ENCODE peak calls at places on chromosomes 1 and 21, in ten cellular contexts. One of them, this sample, is unnamed.

GRCh38 chr1:53381790-53382401 is 54.0 kb upstream of the LRP8 start:
- DNase-seq in NCI-H2171: no peak
- DNase-seq in EH: peak; percentile 70
- DNase-seq in DMS153: no peak
- DNase-seq in NCI-H774: no peak
- DNase-seq in psoas muscle: no peak
- DNase-seq in epithelial cell of esophagus: peak; percentile 86
- DNase-seq in HTR-8/SVneo: peak; percentile 27
- DNase-seq in stimulated activated CD8-positive, alpha-beta memory T cell treated with anti-CD3 and anti-CD28 coated beads, Interleukin-4, amount 100 ng/mL, for 24 hours: no peak
- DNase-seq in WTC11: no peak
- DNase-seq in this sample: peak; percentile 20

GRCh38 chr1:194693244-194693643 is 1506.8 kb upstream of the B3GALT2 start:
- DNase-seq in psoas muscle: no peak
- DNase-seq in NCI-H774: no peak
- DNase-seq in DMS153: no peak
- DNase-seq in WTC11: no peak
- DNase-seq in NCI-H2171: no peak
- DNase-seq in EH: no peak
- DNase-seq in HTR-8/SVneo: no peak
- DNase-seq in epithelial cell of esophagus: no peak
- DNase-seq in stimulated activated CD8-positive, alpha-beta memory T cell treated with anti-CD3 and anti-CD28 coated beads, Interleukin-4, amount 100 ng/mL, for 24 hours: no peak
- DNase-seq in this sample: no peak

GRCh38 chr21:16069713-16070112 is 339.9 kb downstream of the USP25 start:
- DNase-seq in WTC11: no peak
- DNase-seq in DMS153: no peak
- DNase-seq in epithelial cell of esophagus: no peak
- DNase-seq in stimulated activated CD8-positive, alpha-beta memory T cell treated with anti-CD3 and anti-CD28 coated beads, Interleukin-4, amount 100 ng/mL, for 24 hours: no peak
- DNase-seq in HTR-8/SVneo: no peak
- DNase-seq in NCI-H774: no peak
- DNase-seq in EH: no peak
- DNase-seq in psoas muscle: no peak
- DNase-seq in NCI-H2171: no peak
- DNase-seq in this sample: no peak

GRCh38 chr1:27622828-27623227 is 12.2 kb downstream of the FGR start:
- DNase-seq in NCI-H2171: no peak
- DNase-seq in HTR-8/SVneo: no peak
- DNase-seq in EH: no peak
- DNase-seq in NCI-H774: no peak
- DNase-seq in DMS153: no peak
- DNase-seq in epithelial cell of esophagus: no peak
- DNase-seq in psoas muscle: no peak
- DNase-seq in stimulated activated CD8-positive, alpha-beta memory T cell treated with anti-CD3 and anti-CD28 coated beads, Interleukin-4, amount 100 ng/mL, for 24 hours: no peak
- DNase-seq in WTC11: no peak
- DNase-seq in this sample: no peak

GRCh38 chr1:204924013-204924759 is 53.5 kb downstream of the NFASC start:
- DNase-seq in psoas muscle: no peak
- DNase-seq in NCI-H774: no peak
- DNase-seq in HTR-8/SVneo: peak; percentile 69
- DNase-seq in WTC11: peak; percentile 57
- DNase-seq in epithelial cell of esophagus: no peak
- DNase-seq in EH: peak; percentile 39
- DNase-seq in NCI-H2171: peak; percentile 69
- DNase-seq in stimulated activated CD8-positive, alpha-beta memory T cell treated with anti-CD3 and anti-CD28 coated beads, Interleukin-4, amount 100 ng/mL, for 24 hours: no peak
- DNase-seq in DMS153: no peak
- DNase-seq in this sample: no peak

GRCh38 chr1:108747128-108747827 is 804 bp downstream of the STXBP3 start:
- DNase-seq in epithelial cell of esophagus: peak; percentile 86
- DNase-seq in NCI-H774: peak; percentile 43
- DNase-seq in stimulated activated CD8-positive, alpha-beta memory T cell treated with anti-CD3 and anti-CD28 coated beads, Interleukin-4, amount 100 ng/mL, for 24 hours: no peak
- DNase-seq in EH: peak; percentile 90
- DNase-seq in NCI-H2171: peak; percentile 55
- DNase-seq in DMS153: peak; percentile 53
- DNase-seq in psoas muscle: peak; percentile 75
- DNase-seq in WTC11: peak; percentile 57
- DNase-seq in HTR-8/SVneo: peak; percentile 67
- DNase-seq in this sample: peak; percentile 94

GRCh38 chr1:11634759-11635158 is 19.5 kb downstream of the FBXO2 start:
- DNase-seq in WTC11: no peak
- DNase-seq in stimulated activated CD8-positive, alpha-beta memory T cell treated with anti-CD3 and anti-CD28 coated beads, Interleukin-4, amount 100 ng/mL, for 24 hours: no peak
- DNase-seq in psoas muscle: no peak
- DNase-seq in DMS153: no peak
- DNase-seq in EH: no peak
- DNase-seq in NCI-H774: no peak
- DNase-seq in NCI-H2171: peak; percentile 67
- DNase-seq in HTR-8/SVneo: no peak
- DNase-seq in epithelial cell of esophagus: no peak
- DNase-seq in this sample: no peak

GRCh38 chr1:43442756-43443155 is 11.0 kb downstream of the HYI start:
- DNase-seq in stimulated activated CD8-positive, alpha-beta memory T cell treated with anti-CD3 and anti-CD28 coated beads, Interleukin-4, amount 100 ng/mL, for 24 hours: no peak
- DNase-seq in WTC11: no peak
- DNase-seq in epithelial cell of esophagus: no peak
- DNase-seq in NCI-H2171: no peak
- DNase-seq in DMS153: no peak
- DNase-seq in psoas muscle: no peak
- DNase-seq in NCI-H774: no peak
- DNase-seq in EH: no peak
- DNase-seq in HTR-8/SVneo: no peak
- DNase-seq in this sample: no peak

GRCh38 chr1:72286401-72286800 is 4.1 kb upstream of the NEGR1 start:
- DNase-seq in EH: peak; percentile 10
- DNase-seq in psoas muscle: no peak
- DNase-seq in NCI-H774: no peak
- DNase-seq in NCI-H2171: no peak
- DNase-seq in epithelial cell of esophagus: no peak
- DNase-seq in WTC11: no peak
- DNase-seq in DMS153: no peak
- DNase-seq in stimulated activated CD8-positive, alpha-beta memory T cell treated with anti-CD3 and anti-CD28 coated beads, Interleukin-4, amount 100 ng/mL, for 24 hours: no peak
- DNase-seq in HTR-8/SVneo: no peak
- DNase-seq in this sample: no peak

GRCh38 chr1:173122344-173122880 is 71.7 kb upstream of the TNFSF18 start:
- DNase-seq in DMS153: no peak
- DNase-seq in stimulated activated CD8-positive, alpha-beta memory T cell treated with anti-CD3 and anti-CD28 coated beads, Interleukin-4, amount 100 ng/mL, for 24 hours: no peak
- DNase-seq in NCI-H2171: no peak
- DNase-seq in WTC11: no peak
- DNase-seq in HTR-8/SVneo: peak; percentile 15
- DNase-seq in NCI-H774: no peak
- DNase-seq in EH: peak; percentile 35
- DNase-seq in epithelial cell of esophagus: peak; percentile 19
- DNase-seq in psoas muscle: no peak
- DNase-seq in this sample: no peak

GRCh38 chr1:200774311-200774710 is 35.6 kb downstream of the CAMSAP2 start:
- DNase-seq in WTC11: no peak
- DNase-seq in DMS153: no peak
- DNase-seq in NCI-H2171: no peak
- DNase-seq in HTR-8/SVneo: no peak
- DNase-seq in stimulated activated CD8-positive, alpha-beta memory T cell treated with anti-CD3 and anti-CD28 coated beads, Interleukin-4, amount 100 ng/mL, for 24 hours: no peak
- DNase-seq in psoas muscle: no peak
- DNase-seq in EH: no peak
- DNase-seq in NCI-H774: no peak
- DNase-seq in epithelial cell of esophagus: no peak
- DNase-seq in this sample: no peak

This sample was measured in adipocyte.